ENCODE peak calls at places on chromosomes 12 and 14, in eight cellular contexts. V is endodermal cell, F is GM20000, J is dorsolateral prefrontal cortex, D is heart left ventricle, G is IMR-90, Q is WTC11, P is esophagus squamous epithelium. X is an unnamed sample.

GRCh38 chr14:25406818-25407217 is 356.9 kb upstream of the STXBP6 start:
- DNase-seq in V (peak), J (peak), Q (peak), D (no peak), P (no peak), G (peak), F (no peak), X (no peak)

GRCh38 chr12:67592228-67593011 is 56.1 kb upstream of the DYRK2 start:
- DNase-seq in V (no peak), F (peak), Q (no peak), P (no peak), G (peak), D (no peak), J (no peak), X (no peak)

GRCh38 chr14:23430733-23431105 is 4.7 kb downstream of the MYH7 start:
- DNase-seq in F (no peak), V (no peak), G (no peak), D (no peak), J (peak), Q (no peak), P (no peak), X (no peak)

GRCh38 chr14:94462219-94462551 is 9.6 kb upstream of the SERPINA11 start:
- DNase-seq in J (no peak), V (peak), Q (no peak), D (no peak), G (no peak), P (no peak), F (no peak), X (no peak)

GRCh38 chr14:30990766-30991165 is 34.7 kb upstream of the AP4S1 start:
- DNase-seq in D (no peak), J (no peak), V (no peak), F (no peak), G (peak), Q (no peak), P (no peak), X (no peak)

GRCh38 chr12:33427071-33427470 is 12.5 kb downstream of the SYT10 start:
- DNase-seq in G (no peak), D (no peak), J (no peak), P (no peak), V (peak), Q (peak), F (no peak), X (no peak)

GRCh38 chr14:64965356-64966000 is 6.7 kb downstream of the RAB15 start:
- DNase-seq in J (no peak), V (no peak), G (no peak), F (no peak), Q (no peak), P (no peak), D (no peak), X (no peak)

GRCh38 chr14:78448483-78449094 is 278.4 kb downstream of the NRXN3 start:
- DNase-seq in J (peak), G (no peak), Q (peak), P (no peak), D (peak), V (peak), F (peak), X (no peak)

GRCh38 chr12:70774055-70774454 is 136.8 kb upstream of the PTPRB start:
- DNase-seq in D (no peak), V (no peak), P (no peak), F (no peak), G (no peak), J (no peak), Q (no peak), X (no peak)

GRCh38 chr14:39376671-39377403 is 55.4 kb downstream of the FBXO33 start:
- DNase-seq in J (no peak), Q (no peak), F (no peak), P (no peak), G (peak), V (no peak), D (no peak), X (no peak)

GRCh38 chr14:89435527-89436273 is 18.7 kb upstream of the FOXN3 start:
- DNase-seq in D (no peak), P (no peak), V (no peak), F (no peak), Q (no peak), G (no peak), J (no peak), X (no peak)

GRCh38 chr14:100417466-100417865 is 94.3 kb downstream of the SLC25A47 start:
- DNase-seq in Q (peak), D (no peak), F (no peak), P (no peak), J (peak), V (peak), G (peak), X (peak)

GRCh38 chr14:103518416-103519042 is 4.1 kb downstream of the CKB start:
- DNase-seq in F (peak), V (peak), Q (peak), D (peak), J (no peak), G (peak), P (no peak), X (peak)

GRCh38 chr12:100955139-100955538 is 160.6 kb downstream of the ANO4 start:
- DNase-seq in P (no peak), G (peak), Q (peak), D (no peak), V (peak), F (no peak), J (no peak), X (no peak)

GRCh38 chr12:13566286-13566685 is 369.8 kb downstream of the EMP1 start:
- DNase-seq in G (no peak), F (no peak), V (no peak), J (no peak), Q (no peak), P (no peak), D (no peak), X (no peak)

GRCh38 chr12:18320036-18320617 is 58.8 kb downstream of the PIK3C2G start:
- DNase-seq in F (peak), G (peak), J (no peak), D (peak), P (no peak), Q (peak), V (peak), X (no peak)

GRCh38 chr12:27843714-27844245 is 63.7 kb upstream of the MANSC4 start:
- DNase-seq in G (peak), D (no peak), Q (no peak), F (no peak), V (no peak), P (no peak), J (no peak), X (no peak)

GRCh38 chr12:32983968-32984367 is 87.4 kb upstream of the PKP2 start:
- DNase-seq in V (peak), Q (no peak), F (no peak), J (no peak), G (no peak), D (no peak), P (no peak), X (no peak)

GRCh38 chr12:5160827-5161226 is 117.1 kb downstream of the KCNA5 start:
- DNase-seq in F (no peak), P (no peak), G (no peak), J (no peak), V (no peak), D (no peak), Q (no peak), X (no peak)

GRCh38 chr12:41486718-41487117 is 298.6 kb downstream of the PDZRN4 start:
- DNase-seq in F (no peak), V (peak), P (no peak), J (no peak), D (no peak), G (peak), Q (no peak), X (no peak)

GRCh38 chr12:91677556-91677955 is 468.1 kb downstream of the BTG1 start:
- DNase-seq in V (no peak), Q (no peak), F (no peak), G (no peak), D (no peak), P (no peak), J (no peak), X (no peak)

DNA sequence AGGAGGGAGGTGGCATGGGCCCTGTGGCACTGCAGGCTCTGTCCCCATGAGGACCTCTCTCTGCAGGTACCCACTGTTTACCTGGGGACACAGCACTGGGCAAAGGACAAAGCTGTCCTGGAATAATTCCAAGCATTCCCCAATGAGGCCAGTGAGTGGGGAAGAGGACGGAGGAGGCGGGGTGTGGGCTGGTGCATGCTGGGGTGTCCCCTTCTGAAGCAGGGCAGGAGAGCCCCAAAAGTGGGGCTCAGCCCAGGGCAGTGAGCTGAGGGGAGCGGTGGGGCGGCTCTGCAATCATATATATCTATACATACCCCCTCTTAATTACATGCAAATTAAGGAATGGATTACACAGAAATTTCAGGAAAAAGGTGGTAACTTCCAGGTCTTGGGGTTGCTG is 315.8 kb downstream of the ADGRD1 start:
- DNase-seq in P (no peak), J (no peak), G (no peak), V (no peak), Q (no peak), F (no peak), D (no peak), X (no peak)
- TF ChIP-seq CTCF in P (no peak), J (no peak), G (no peak), V (no peak), Q (no peak), F (no peak), D (no peak), X (no peak)

GRCh38 chr12:52359511-52360103 is 7.7 kb downstream of the KRT85 start:
- DNase-seq in J (no peak), G (no peak), V (no peak), P (no peak), Q (no peak), D (no peak), F (no peak), X (peak)

GRCh38 chr12:52360663-52361271 is 6.5 kb downstream of the KRT85 start:
- DNase-seq in D (no peak), P (no peak), V (no peak), G (no peak), Q (no peak), F (no peak), J (no peak), X (no peak)

GRCh38 chr12:52356762-52357580 is 10.3 kb downstream of the KRT85 start:
- DNase-seq in J (no peak), D (no peak), Q (no peak), F (no peak), V (peak), P (no peak), G (no peak), X (no peak)

GRCh38 chr12:52360106-52360662 is 7.1 kb downstream of the KRT85 start:
- DNase-seq in G (no peak), P (no peak), V (no peak), J (no peak), Q (no peak), D (no peak), F (no peak), X (peak)

GRCh38 chr12:52358575-52359350 is 8.5 kb downstream of the KRT85 start:
- DNase-seq in J (no peak), P (no peak), D (no peak), F (peak), V (peak), G (no peak), Q (no peak), X (no peak)
- TF ChIP-seq CTCF in J (no peak), P (no peak), D (no peak), F (no peak), V (no peak), G (no peak), Q (no peak), X (no peak)

GRCh38 chr12:3313066-3313465 is 177.9 kb upstream of the PRMT8 start:
- DNase-seq in G (peak), Q (no peak), P (no peak), V (no peak), J (peak), D (peak), F (no peak), X (no peak)

GRCh38 chr12:3314306-3314663 is 176.7 kb upstream of the PRMT8 start:
- DNase-seq in D (no peak), F (no peak), G (no peak), V (no peak), J (no peak), P (no peak), Q (no peak), X (no peak)

GRCh38 chr12:3315201-3315661 is 175.8 kb upstream of the PRMT8 start:
- DNase-seq in J (no peak), G (peak), Q (no peak), V (no peak), D (peak), F (no peak), P (no peak), X (no peak)

GRCh38 chr12:3311491-3312103 is 179.4 kb upstream of the PRMT8 start:
- DNase-seq in V (no peak), Q (no peak), F (no peak), G (no peak), P (no peak), J (no peak), D (no peak), X (no peak)

GRCh38 chr12:3313655-3314305 is 177.2 kb upstream of the PRMT8 start:
- DNase-seq in J (peak), Q (peak), P (no peak), F (peak), G (peak), V (peak), D (peak), X (no peak)
- TF ChIP-seq CTCF in J (peak), Q (peak), P (no peak), F (no peak), G (peak), V (peak), D (peak), X (peak)

DNA sequence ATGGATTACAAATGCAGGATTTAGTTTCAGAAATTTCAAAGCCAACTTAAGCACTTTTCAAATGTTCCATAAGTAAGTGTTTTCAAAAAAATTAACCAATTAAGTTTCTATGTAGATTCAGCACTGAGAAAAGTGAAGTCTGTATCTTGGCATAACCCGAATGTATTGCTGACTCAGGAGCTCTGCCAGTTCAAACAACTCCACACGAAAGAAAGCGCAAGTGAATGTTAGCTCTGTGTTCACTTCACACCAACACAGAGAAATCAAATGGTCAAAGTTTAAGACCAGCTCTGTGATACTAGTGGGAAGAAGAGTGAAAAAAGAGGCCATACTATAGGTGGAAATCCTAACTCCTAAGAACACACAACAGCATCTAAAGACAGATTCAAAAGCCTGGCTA is 233.3 kb downstream of the MED13L start:
- DNase-seq in V (no peak), G (no peak), Q (no peak), D (no peak), J (no peak), F (no peak), P (no peak), X (no peak)
- TF ChIP-seq CTCF in V (no peak), G (no peak), Q (no peak), D (no peak), J (no peak), F (no peak), P (no peak), X (no peak)

DNA sequence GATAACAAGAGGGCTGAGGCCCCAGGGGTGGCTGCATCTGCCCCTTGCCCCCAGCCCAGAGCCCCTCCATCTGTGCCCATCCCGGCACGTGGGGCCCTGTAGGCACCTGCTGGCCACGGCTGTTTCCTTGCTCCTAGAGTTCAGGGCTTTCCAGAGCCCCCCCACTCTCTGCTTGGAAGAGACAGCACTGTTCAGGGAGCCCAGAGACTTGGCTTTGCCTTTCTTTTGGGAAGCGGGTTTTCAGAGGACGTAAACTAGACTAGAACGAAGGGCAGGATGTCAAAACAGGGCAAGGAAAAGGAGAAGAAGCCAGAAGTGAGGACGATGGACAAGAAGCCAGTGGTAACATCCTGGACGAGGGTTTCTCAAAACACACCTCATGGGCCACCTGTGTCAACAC is 163.3 kb upstream of the LHX5 start:
- DNase-seq in J (no peak), Q (no peak), G (no peak), V (no peak), P (no peak), F (no peak), D (no peak), X (no peak)
- TF ChIP-seq CTCF in J (no peak), Q (no peak), G (no peak), V (no peak), P (no peak), F (no peak), D (no peak), X (no peak)

DNA sequence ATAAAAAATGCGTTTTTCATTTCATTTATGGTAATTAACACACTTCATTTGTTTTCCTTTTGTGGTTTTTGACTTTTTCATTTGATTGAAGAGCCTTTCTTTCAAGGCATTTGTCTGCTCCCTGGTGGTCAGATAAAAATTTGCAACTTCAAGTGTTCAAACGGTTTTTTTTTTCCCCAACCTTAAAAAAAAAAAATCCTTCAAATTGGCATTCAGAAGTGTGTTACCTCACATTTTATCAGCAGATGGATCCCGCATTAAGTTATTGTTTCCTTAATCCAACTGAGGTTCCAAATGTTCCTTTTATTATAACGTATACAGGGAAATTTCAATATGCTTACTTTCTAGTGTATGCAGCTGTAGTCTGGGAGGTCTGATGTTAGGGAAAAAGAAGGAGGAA is 47.2 kb downstream of the MYF5 start:
- DNase-seq in Q (no peak), G (peak), P (no peak), F (peak), J (no peak), V (peak), D (no peak), X (no peak)
- TF ChIP-seq CTCF in Q (peak), G (peak), P (peak), F (no peak), J (peak), V (peak), D (peak), X (peak)

GRCh38 chr14:104792101-104792884 is 3.3 kb downstream of the AKT1 start:
- DNase-seq in G (no peak), D (peak), F (no peak), V (no peak), P (no peak), J (no peak), Q (no peak), X (no peak)

GRCh38 chr14:104794099-104794498 is 1.4 kb downstream of the AKT1 start:
- DNase-seq in P (no peak), D (peak), Q (peak), G (peak), J (no peak), F (no peak), V (peak), X (no peak)

GRCh38 chr14:104793703-104793959 is 1.9 kb downstream of the AKT1 start:
- DNase-seq in J (no peak), P (no peak), F (no peak), G (no peak), D (no peak), V (no peak), Q (no peak), X (no peak)

GRCh38 chr14:104791425-104791824 is 4.1 kb downstream of the AKT1 start:
- DNase-seq in F (no peak), G (no peak), Q (no peak), D (no peak), J (no peak), V (no peak), P (no peak), X (no peak)

GRCh38 chr14:104792945-104793702 is 2.4 kb downstream of the AKT1 start:
- DNase-seq in F (no peak), Q (peak), P (no peak), V (peak), G (no peak), J (no peak), D (no peak), X (no peak)
- TF ChIP-seq CTCF in F (no peak), Q (peak), P (no peak), V (peak), G (no peak), J (no peak), D (no peak), X (no peak)